ENCODE peak calls at places on chromosomes 16 and 17, in four cellular contexts. H is type B pancreatic cell; L is activated naive CD8-positive, alpha-beta T cell treated with anti-CD3 and anti-CD28 coated beads, Interleukin-2, amount 50 U/mL, for 24 hours; J is Karpas-422. F is an unnamed sample.

GRCh38 chr17:39271546-39271945 is 45.8 kb upstream of the STAC2 start:
- DNase-seq in L (no peak), J (no peak), H (no peak), F (no peak)

GRCh38 chr16:4763791-4764190 is 3.2 kb downstream of the ZNF500 start:
- DNase-seq in L (no peak), J (no peak), H (no peak), F (no peak)

GRCh38 chr17:76082326-76083251 is 3.6 kb downstream of the ZACN start:
- DNase-seq in J (no peak), H (no peak), L (no peak), F (no peak)

GRCh38 chr17:1787301-1787902 is 25.5 kb downstream of the SERPINF1 start:
- DNase-seq in H (no peak), J (no peak), L (no peak), F (no peak)

GRCh38 chr16:10683160-10683559 is 11.6 kb downstream of the TEKT5 start:
- DNase-seq in H (peak), L (no peak), J (no peak), F (no peak)

GRCh38 chr17:77889866-77890760 is 68.4 kb upstream of the TNRC6C start:
- DNase-seq in L (no peak), J (no peak), H (no peak), F (no peak)

GRCh38 chr17:59893617-59894100 is 738 bp downstream of the RPS6KB1 start:
- DNase-seq in J (peak), H (no peak), L (no peak), F (no peak)

GRCh38 chr16:68436581-68436980 is 11.7 kb downstream of the SMPD3 start:
- DNase-seq in L (no peak), H (no peak), J (peak), F (no peak)

GRCh38 chr16:24297375-24297774 is 41.2 kb downstream of the CACNG3 start:
- DNase-seq in L (no peak), H (no peak), J (no peak), F (no peak)

GRCh38 chr17:62857526-62857925 is 49.4 kb upstream of the MARCHF10 start:
- DNase-seq in L (no peak), H (no peak), J (no peak), F (no peak)

GRCh38 chr17:3037259-3037658 is 26.1 kb downstream of the OR1D5 start:
- DNase-seq in L (no peak), J (no peak), H (no peak), F (no peak)

GRCh38 chr16:46482895-46483294 is 138.3 kb downstream of the SHCBP1 start:
- DNase-seq in H (no peak), J (peak), L (no peak), F (no peak)

GRCh38 chr17:35089846-35090193 is 26.3 kb upstream of the RFFL start:
- DNase-seq in L (peak), J (no peak), H (no peak), F (no peak)

GRCh38 chr17:37265446-37266173 is 110.2 kb upstream of the C17orf78 start:
- DNase-seq in L (no peak), J (no peak), H (no peak), F (no peak)

GRCh38 chr17:64499805-64500486 is 3.1 kb upstream of the POLG2 start:
- DNase-seq in J (peak), H (no peak), L (no peak), F (no peak)

GRCh38 chr16:69201291-69201690 is 14.3 kb downstream of the SNTB2 start:
- DNase-seq in J (no peak), L (no peak), H (no peak), F (no peak)

GRCh38 chr17:68257924-68258323 is 10.1 kb downstream of the AMZ2 start:
- DNase-seq in H (no peak), J (no peak), L (no peak), F (no peak)

GRCh38 chr17:6381526-6382135 is 53.3 kb downstream of the AIPL1 start:
- DNase-seq in L (no peak), J (no peak), H (no peak), F (no peak)

GRCh38 chr16:67457611-67458010 is 23.3 kb downstream of the ATP6V0D1 start:
- DNase-seq in J (no peak), L (no peak), H (no peak), F (no peak)

GRCh38 chr16:79372504-79373184 is 227.9 kb downstream of the MAF start:
- DNase-seq in L (peak), J (no peak), H (no peak), F (no peak)

GRCh38 chr17:74439691-74440567 is 8.0 kb downstream of the GPRC5C start:
- DNase-seq in J (no peak), H (no peak), L (no peak), F (no peak)

GRCh38 chr16:89006036-89006752 is 29.2 kb upstream of the CBFA2T3 start:
- DNase-seq in H (no peak), L (no peak), J (no peak), F (no peak)

GRCh38 chr17:50719924-50720805 is 762 bp downstream of the LUC7L3 start:
- DNase-seq in H (no peak), J (peak), L (no peak), F (no peak)

GRCh38 chr16:24736758-24737157 is 7.3 kb downstream of the TNRC6A start:
- DNase-seq in J (no peak), L (no peak), H (no peak), F (no peak)

GRCh38 chr16:71230122-71230845 is at the start of gene HYDIN:
- DNase-seq in L (peak), H (peak), J (no peak), F (no peak)

GRCh38 chr16:72285728-72286127 is 113.8 kb upstream of the PMFBP1 start:
- DNase-seq in J (no peak), H (no peak), L (no peak), F (no peak)

GRCh38 chr17:63785556-63785955 is 11.6 kb downstream of the DDX42 start:
- DNase-seq in J (no peak), L (no peak), H (no peak), F (no peak)

GRCh38 chr16:69417537-69418199 is 6.8 kb upstream of the CYB5B start:
- DNase-seq in J (no peak), L (no peak), H (no peak), F (no peak)